ENCODE peak calls at places on chromosomes 16 and 17, in eight cellular contexts. X is CD8-positive, alpha-beta T cell; T is iPS DF 6.9; O is left ventricle myocardium inferior; R is GM23338; Y is gastrocnemius medialis; S is thoracic aorta; C is ovary. Q is an unnamed sample. For H3K4me1, the result is how much of the 10 kb centered on the place peaks cover.

GRCh38 chr16:11105038-11105903 is 150.7 kb downstream of the SOCS1 start:
- DNase-seq in O (no peak), R (no peak), Y (peak), T (no peak), C (no peak), X (no peak), S (no peak), Q (peak)

GRCh38 chr17:27559506-27559931 is 71.5 kb upstream of the LGALS9 start:
- DNase-seq in R (no peak), X (no peak), C (peak), O (no peak), S (no peak), T (no peak), Y (no peak), Q (no peak)

GRCh38 chr16:86906608-86907007 is 328.3 kb downstream of the FOXL1 start:
- DNase-seq in O (no peak), R (no peak), T (no peak), S (no peak), Y (no peak), C (no peak), X (no peak), Q (no peak)

GRCh38 chr16:6777624-6778023 is 555.0 kb upstream of the RBFOX1 start:
- DNase-seq in S (no peak), Y (no peak), X (no peak), C (no peak), O (no peak), T (no peak), R (no peak), Q (no peak)

GRCh38 chr16:55264949-55265348 is 59.1 kb upstream of the IRX6 start:
- DNase-seq in S (no peak), C (no peak), Y (peak), O (no peak), T (no peak), X (no peak), R (no peak), Q (no peak)

GRCh38 chr17:77811521-77811920 is 147.0 kb upstream of the TNRC6C start:
- DNase-seq in C (no peak), O (no peak), S (no peak), T (no peak), X (no peak), R (no peak), Y (no peak), Q (no peak)

GRCh38 chr16:671353-672131 is 3.6 kb downstream of the RHOT2 start:
- DNase-seq in X (no peak), O (no peak), S (no peak), R (no peak), C (no peak), T (no peak), Y (no peak), Q (no peak)

GRCh38 chr16:69567031-69567680 is 1.4 kb downstream of the NFAT5 start:
- DNase-seq in O (no peak), X (no peak), Y (no peak), T (no peak), C (no peak), S (no peak), R (no peak), Q (peak)

GRCh38 chr17:22454070-22454999 is 762.0 kb downstream of the KCNJ18 start:
- DNase-seq in O (no peak), C (no peak), R (no peak), S (no peak), T (no peak), Y (no peak), X (no peak), Q (no peak)

GRCh38 chr17:50564916-50565315 is 4.4 kb downstream of the CACNA1G start:
- DNase-seq in O (peak), R (no peak), C (peak), X (peak), T (no peak), Y (peak), S (peak), Q (peak)

GRCh38 chr16:84907575-84907974 is 87.8 kb downstream of the CRISPLD2 start:
- DNase-seq in X (no peak), Y (peak), C (no peak), T (no peak), R (no peak), S (no peak), O (no peak), Q (no peak)

GRCh38 chr17:8892338-8892690 is 24.8 kb upstream of the PIK3R6 start:
- DNase-seq in T (no peak), Y (no peak), S (no peak), C (no peak), X (no peak), R (no peak), O (no peak), Q (no peak)

GRCh38 chr17:79941088-79942010 is 94.3 kb downstream of the TBC1D16 start:
- DNase-seq in C (peak), Y (peak), R (no peak), T (no peak), O (peak), X (no peak), S (no peak), Q (no peak)

GRCh38 chr16:27241658-27242057 is 26.9 kb downstream of the NSMCE1 start:
- DNase-seq in T (no peak), Y (no peak), C (no peak), O (no peak), X (no peak), S (no peak), R (no peak), Q (no peak)

GRCh38 chr17:933168-934083 is 46.1 kb downstream of the NXN start:
- DNase-seq in T (no peak), O (no peak), S (no peak), R (peak), C (no peak), X (no peak), Y (peak), Q (no peak)

GRCh38 chr17:9632741-9633140 is 12.6 kb upstream of the USP43 start:
- DNase-seq in S (no peak), C (no peak), R (no peak), T (no peak), Y (no peak), O (no peak), X (no peak), Q (no peak)

GRCh38 chr17:27565874-27566672 is 64.9 kb upstream of the LGALS9 start:
- DNase-seq in C (no peak), S (no peak), R (no peak), X (no peak), Y (no peak), O (no peak), T (no peak), Q (no peak)

GRCh38 chr16:70252355-70252988 is 732 bp upstream of the EXOSC6 start:
- DNase-seq in R (peak), Y (no peak), O (no peak), T (no peak), X (no peak), C (no peak), S (no peak), Q (no peak)

GRCh38 chr16:228151-228855 is 946 bp downstream of the LUC7L start:
- DNase-seq in R (peak), C (no peak), Y (no peak), T (no peak), S (no peak), X (no peak), O (no peak), Q (peak)

GRCh38 chr17:60747069-60747808 is 69.6 kb downstream of the BCAS3 start:
- DNase-seq in O (no peak), S (no peak), T (peak), R (peak), C (no peak), Y (no peak), X (no peak), Q (no peak)

GRCh38 chr17:37742114-37742761 is 2.6 kb downstream of the HNF1B start:
- DNase-seq in X (no peak), C (no peak), Y (no peak), R (peak), T (no peak), O (no peak), S (no peak), Q (no peak)

GRCh38 chr16:87924041-87924851 is 12.1 kb downstream of the CA5A start:
- DNase-seq in O (no peak), C (no peak), S (no peak), R (no peak), X (no peak), Y (no peak), T (no peak), Q (no peak)

GRCh38 chr17:19287651-19288050 is 50.5 kb downstream of the EPN2 start:
- DNase-seq in T (no peak), S (no peak), O (no peak), Y (no peak), R (no peak), C (no peak), X (no peak), Q (no peak)

GRCh38 chr16:73054131-73054496 is 6.2 kb upstream of the ZFHX3 start:
- DNase-seq in O (no peak), T (no peak), Y (no peak), X (no peak), C (no peak), R (peak), S (no peak), Q (no peak)

GRCh38 chr17:17810374-17811248 is 26.2 kb downstream of the SREBF1 start:
- DNase-seq in R (peak), O (no peak), X (no peak), S (no peak), C (peak), Y (no peak), T (no peak), Q (no peak)

GRCh38 chr17:67478266-67479118 is 101.4 kb downstream of the PITPNC1 start:
- DNase-seq in S (no peak), X (peak), C (no peak), O (no peak), R (no peak), Y (no peak), T (no peak), Q (no peak)

GRCh38 chr16:15435216-15435864 is 952 bp downstream of the BMERB1 start:
- DNase-seq in X (no peak), R (peak), S (no peak), Y (no peak), C (no peak), O (no peak), T (no peak), Q (no peak)

GRCh38 chr16:8859913-8860881 is 8.6 kb downstream of the CARHSP1 start:
- DNase-seq in X (no peak), Y (peak), S (no peak), C (peak), T (no peak), O (peak), R (no peak), Q (no peak)

GRCh38 chr16:70476272-70477020 is 22.1 kb downstream of the FCSK start:
- DNase-seq in X (no peak), O (no peak), S (no peak), C (no peak), Y (peak), T (no peak), R (no peak), Q (no peak)

GRCh38 chr17:30450125-30451027 is 26.8 kb upstream of the GOSR1 start:
- DNase-seq in X (no peak), R (no peak), O (no peak), C (no peak), T (no peak), S (no peak), Y (no peak), Q (no peak)

GRCh38 chr17:57999496-58000017 is 7.5 kb downstream of the SRSF1 start:
- DNase-seq in Y (no peak), X (no peak), C (no peak), T (no peak), O (no peak), S (no peak), R (peak), Q (peak)

GRCh38 chr17:31693433-31694210 is 165.4 kb downstream of the COPRS start:
- DNase-seq in T (no peak), C (no peak), Y (no peak), X (no peak), O (no peak), R (no peak), S (no peak), Q (no peak)

GRCh38 chr16:21663889-21664647 is at the start of gene OTOA:
- DNase-seq in Y (no peak), O (no peak), C (no peak), R (peak), S (no peak), X (peak), T (no peak), Q (peak)

GRCh38 chr17:64148699-64149098 is 18.8 kb upstream of the ERN1 start:
- DNase-seq in S (no peak), O (no peak), C (no peak), R (peak), T (no peak), Y (peak), X (no peak), Q (no peak)

GRCh38 chr17:67386965-67387551 is 10.0 kb downstream of the PITPNC1 start:
- DNase-seq in O (peak), X (peak), C (peak), T (no peak), R (peak), S (no peak), Y (no peak), Q (no peak)

GRCh38 chr16:86530251-86531192 is 20.2 kb downstream of the FOXF1 start:
- DNase-seq in O (no peak), Y (no peak), X (no peak), S (no peak), T (no peak), C (peak), R (no peak), Q (no peak)

GRCh38 chr17:29722411-29723198 is 99.9 kb upstream of the CORO6 start:
- DNase-seq in R (no peak), S (no peak), O (no peak), C (no peak), T (no peak), Y (peak), X (peak), Q (peak)

GRCh38 chr17:55418369-55419268 is 3.0 kb downstream of the MMD start:
- DNase-seq in S (no peak), O (no peak), R (no peak), X (no peak), Y (no peak), C (no peak), T (no peak), Q (no peak)
- H3K4me1 ChIP-seq in S (under half), O (half or more), R (under half), X (under half), Y (under half), C (under half), T (under half), Q (under half)

GRCh38 chr17:16653367-16654041 is at the start of gene ZNF624:
- DNase-seq in R (peak), O (peak), C (peak), S (peak), T (peak), X (peak), Y (peak), Q (peak)

GRCh38 chr17:16649585-16649984 is 4.1 kb downstream of the ZNF624 start:
- DNase-seq in Y (no peak), R (no peak), T (no peak), C (no peak), O (no peak), S (no peak), X (no peak), Q (no peak)

GRCh38 chr17:16652252-16652651 is 1.4 kb downstream of the ZNF624 start:
- DNase-seq in O (no peak), Y (no peak), T (no peak), R (no peak), S (no peak), C (no peak), X (no peak), Q (no peak)

GRCh38 chr17:16652847-16653366 is 743 bp downstream of the ZNF624 start:
- DNase-seq in S (no peak), O (no peak), C (no peak), Y (no peak), X (no peak), T (no peak), R (no peak), Q (no peak)
- H3K27ac ChIP-seq in S (peak), O (peak), C (peak), Y (peak), X (peak), T (no peak), R (peak), Q (peak)

DNA sequence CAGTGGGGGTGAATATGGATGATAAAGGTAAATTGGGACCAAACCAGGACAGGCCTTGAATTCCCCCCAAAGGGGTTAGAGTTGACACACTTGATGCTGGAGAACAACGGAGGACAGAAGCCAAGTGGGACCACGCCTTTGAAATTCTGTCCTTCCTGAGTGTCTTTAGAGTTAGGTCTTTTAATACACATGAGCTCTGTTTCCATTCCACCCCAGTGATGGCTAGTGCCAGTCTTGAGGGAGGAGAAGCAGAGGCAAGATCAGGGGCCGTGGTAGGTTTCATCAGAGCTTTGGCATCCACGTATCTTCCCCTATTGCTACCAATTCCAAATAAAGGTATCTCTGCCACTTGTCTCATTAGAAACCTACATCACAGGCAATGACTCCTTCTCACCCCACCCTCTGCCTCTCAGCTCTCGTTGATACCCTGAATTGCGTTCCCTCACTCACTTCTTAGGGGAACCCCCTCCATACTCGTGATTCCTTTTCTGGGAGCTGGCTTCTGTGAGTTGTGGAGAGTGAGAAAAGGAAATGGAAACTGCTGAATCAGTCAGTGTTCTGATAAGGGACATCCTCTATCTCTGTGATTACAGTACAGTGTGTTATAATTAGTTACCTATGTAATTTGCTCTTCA is 2.4 kb upstream of the CCL3L1 start:
- DNase-seq in X (peak), R (no peak), S (no peak), T (no peak), C (no peak), O (no peak), Y (no peak), Q (no peak)
- H3K4me3 ChIP-seq in X (no peak), R (no peak), S (no peak), T (no peak), C (no peak), O (no peak), Y (no peak), Q (no peak)

GRCh38 chr17:12519956-12520594 is 145.6 kb upstream of the MYOCD start:
- DNase-seq in X (no peak), C (no peak), O (no peak), R (no peak), S (no peak), Y (no peak), T (no peak), Q (no peak)

GRCh38 chr17:12523244-12523643 is 142.4 kb upstream of the MYOCD start:
- DNase-seq in X (no peak), Y (no peak), O (no peak), S (no peak), C (no peak), R (no peak), T (no peak), Q (no peak)

GRCh38 chr17:12522336-12522735 is 143.4 kb upstream of the MYOCD start:
- DNase-seq in C (no peak), X (no peak), R (no peak), S (no peak), T (no peak), Y (no peak), O (no peak), Q (no peak)

GRCh38 chr17:12522743-12523181 is 142.9 kb upstream of the MYOCD start:
- DNase-seq in Y (no peak), T (no peak), O (no peak), X (no peak), S (no peak), C (no peak), R (peak), Q (no peak)

DNA sequence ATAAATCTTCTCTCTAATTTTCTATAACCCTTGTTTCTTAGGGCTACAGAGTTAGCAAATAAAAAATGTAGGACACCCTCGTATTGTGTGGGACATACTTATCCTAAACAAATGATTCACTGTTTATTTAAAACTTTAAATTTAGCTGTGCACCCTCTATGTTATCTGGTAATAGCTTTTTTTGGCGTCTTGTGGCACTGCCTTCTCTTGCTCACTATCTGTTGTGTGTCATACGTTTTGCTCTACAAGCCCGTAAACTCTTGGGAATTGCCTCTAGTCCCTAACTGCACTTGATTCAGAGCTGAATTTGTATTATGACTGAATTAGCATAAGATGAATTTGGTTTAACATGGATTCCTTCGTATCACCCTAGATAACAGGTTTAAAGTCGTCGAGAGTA is 144.3 kb upstream of the MYOCD start:
- DNase-seq in C (no peak), R (no peak), X (no peak), T (no peak), S (no peak), Y (no peak), O (no peak), Q (no peak)
- H3K4me1 ChIP-seq in C (under half), R (under half), X (under half), T (under half), S (under half), Y (under half), O (under half), Q (under half)

DNA sequence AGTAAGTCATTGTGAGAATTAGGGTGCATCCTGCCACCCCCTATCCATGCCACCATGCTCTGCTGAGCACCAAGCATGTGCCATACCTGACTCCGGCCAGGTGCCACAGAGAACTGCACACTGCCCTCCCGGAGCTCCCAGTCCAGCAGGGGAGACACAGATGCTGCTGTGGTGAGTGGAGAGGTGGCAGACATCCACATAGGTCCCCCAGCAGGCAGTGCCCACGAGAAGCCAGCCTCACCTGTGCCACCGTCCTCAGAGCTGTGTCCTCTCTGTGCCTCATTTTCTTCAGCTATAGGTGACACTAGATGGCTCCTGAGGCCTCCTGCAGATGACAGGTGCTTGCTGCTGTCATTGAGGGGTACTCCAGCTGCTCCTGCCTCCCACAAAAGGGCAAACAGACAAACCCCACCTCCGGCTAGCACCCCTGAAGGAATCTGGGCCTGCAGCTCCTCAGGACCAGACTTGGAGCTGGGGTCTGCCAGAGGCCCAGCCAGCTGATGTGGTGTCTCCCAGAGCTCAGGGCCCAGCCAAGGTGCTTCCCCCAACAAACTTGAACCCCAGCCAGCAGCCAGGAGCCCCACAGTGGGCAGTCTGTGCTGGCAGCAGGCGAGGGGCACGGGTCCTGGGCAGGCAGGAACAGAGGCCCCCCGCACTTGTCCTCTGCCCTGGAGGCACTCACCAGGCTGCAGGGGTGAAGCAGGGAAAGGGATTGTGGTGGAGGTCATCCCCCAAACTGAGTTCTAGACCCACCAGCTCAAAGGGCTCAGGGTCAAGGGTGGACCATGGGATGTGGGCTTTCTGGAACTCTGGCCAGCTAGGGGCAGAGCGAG is 17.1 kb downstream of the FOXJ1 start:
- DNase-seq in C (no peak), Y (no peak), O (no peak), T (no peak), X (no peak), S (no peak), R (no peak), Q (no peak)
- H3K27ac ChIP-seq in C (no peak), Y (no peak), O (no peak), T (no peak), X (no peak), S (no peak), R (no peak), Q (no peak)

GRCh38 chr17:76264425-76264754 is 758 bp upstream of the UBALD2 start:
- DNase-seq in X (no peak), Y (no peak), C (no peak), O (no peak), R (no peak), T (no peak), S (no peak), Q (no peak)
- H3K4me3 ChIP-seq in X (no peak), Y (peak), C (peak), O (peak), R (peak), T (no peak), S (peak), Q (peak)

GRCh38 chr17:72392056-72393010 is 271.5 kb downstream of the SOX9 start:
- DNase-seq in T (no peak), Y (no peak), O (no peak), X (no peak), C (no peak), S (no peak), R (no peak), Q (no peak)
- H3K4me1 ChIP-seq in T (under half), Y (under half), O (under half), X (under half), C (under half), S (under half), R (under half), Q (under half)

Q was measured in CD4-positive, alpha-beta memory T cell.